ENCODE peak calls at places on chromosomes 3 and 15, in six cellular contexts. G is GM12878, X is K562, H is HepG2, F is SK-N-SH, U is H1. W is an unnamed sample.

GRCh38 chr3:48180530-48181253 is 7.5 kb downstream of the CDC25A start:
- DNase-seq in G (no peak), X (no peak), H (no peak), F (no peak), U (no peak), W (no peak)

GRCh38 chr15:70892912-70893560 is 410 bp downstream of the LRRC49 start:
- DNase-seq in G (no peak), X (no peak), H (peak; percentile 6), F (peak; percentile 59), U (no peak), W (peak; percentile 40)

GRCh38 chr3:142608615-142609014 is 12.4 kb downstream of the PLS1 start:
- DNase-seq in G (no peak), X (no peak), H (no peak), F (no peak), U (no peak), W (no peak)

GRCh38 chr15:37246856-37247255 is 146.5 kb upstream of the MEIS2 start:
- DNase-seq in G (no peak), X (no peak), H (no peak), F (no peak), U (no peak), W (no peak)

GRCh38 chr3:9024341-9024740 is 61.1 kb upstream of the RAD18 start:
- DNase-seq in G (no peak), X (no peak), H (no peak), F (no peak), U (no peak), W (no peak)

GRCh38 chr3:25957026-25957425 is 167.1 kb downstream of the OXSM start:
- DNase-seq in G (no peak), X (no peak), H (no peak), F (no peak), U (no peak), W (no peak)

GRCh38 chr3:50515565-50516047 is 12.2 kb upstream of the CACNA2D2 start:
- DNase-seq in G (no peak), X (no peak), H (peak; percentile 12), F (peak; percentile 85), U (no peak), W (no peak)

GRCh38 chr15:24856397-24857093 is 98.2 kb upstream of the SNRPN start:
- DNase-seq in G (no peak), X (peak; percentile 11), H (no peak), F (peak; percentile 52), U (peak; percentile 97), W (no peak)

GRCh38 chr3:135038191-135038590 is 243.1 kb downstream of the EPHB1 start:
- DNase-seq in G (no peak), X (no peak), H (no peak), F (no peak), U (no peak), W (no peak)

GRCh38 chr3:14775574-14775973 is 43.2 kb upstream of the FGD5 start:
- DNase-seq in G (no peak), X (no peak), H (no peak), F (no peak), U (no peak), W (no peak)

GRCh38 chr3:14775011-14775410 is 43.8 kb upstream of the FGD5 start:
- DNase-seq in G (no peak), X (no peak), H (no peak), F (no peak), U (no peak), W (no peak)

GRCh38 chr3:14773691-14774128 is 45.1 kb upstream of the FGD5 start:
- DNase-seq in G (no peak), X (no peak), H (no peak), F (no peak), U (no peak), W (no peak)

GRCh38 chr3:14773281-14773680 is 45.5 kb upstream of the FGD5 start:
- DNase-seq in G (no peak), X (no peak), H (no peak), F (no peak), U (no peak), W (no peak)

GRCh38 chr3:14774431-14774830 is 44.3 kb upstream of the FGD5 start:
- DNase-seq in G (no peak), X (no peak), H (no peak), F (no peak), U (no peak), W (no peak)
- TF ChIP-seq MAX in G (no peak), X (no peak), H (no peak), F (no peak), U (peak; percentile 42), W (no peak)

GRCh38 chr3:5004319-5005152 is 25.3 kb downstream of the BHLHE40 start:
- DNase-seq in G (no peak), X (no peak), H (no peak), F (no peak), U (no peak), W (no peak)

GRCh38 chr3:5001135-5001534 is 21.9 kb downstream of the BHLHE40 start:
- DNase-seq in G (no peak), X (no peak), H (no peak), F (no peak), U (no peak), W (no peak)

GRCh38 chr3:5001805-5002173 is 22.6 kb downstream of the BHLHE40 start:
- DNase-seq in G (no peak), X (no peak), H (no peak), F (no peak), U (no peak), W (no peak)

GRCh38 chr3:5002871-5003247 is 23.6 kb downstream of the BHLHE40 start:
- DNase-seq in G (no peak), X (no peak), H (no peak), F (no peak), U (no peak), W (no peak)

DNA sequence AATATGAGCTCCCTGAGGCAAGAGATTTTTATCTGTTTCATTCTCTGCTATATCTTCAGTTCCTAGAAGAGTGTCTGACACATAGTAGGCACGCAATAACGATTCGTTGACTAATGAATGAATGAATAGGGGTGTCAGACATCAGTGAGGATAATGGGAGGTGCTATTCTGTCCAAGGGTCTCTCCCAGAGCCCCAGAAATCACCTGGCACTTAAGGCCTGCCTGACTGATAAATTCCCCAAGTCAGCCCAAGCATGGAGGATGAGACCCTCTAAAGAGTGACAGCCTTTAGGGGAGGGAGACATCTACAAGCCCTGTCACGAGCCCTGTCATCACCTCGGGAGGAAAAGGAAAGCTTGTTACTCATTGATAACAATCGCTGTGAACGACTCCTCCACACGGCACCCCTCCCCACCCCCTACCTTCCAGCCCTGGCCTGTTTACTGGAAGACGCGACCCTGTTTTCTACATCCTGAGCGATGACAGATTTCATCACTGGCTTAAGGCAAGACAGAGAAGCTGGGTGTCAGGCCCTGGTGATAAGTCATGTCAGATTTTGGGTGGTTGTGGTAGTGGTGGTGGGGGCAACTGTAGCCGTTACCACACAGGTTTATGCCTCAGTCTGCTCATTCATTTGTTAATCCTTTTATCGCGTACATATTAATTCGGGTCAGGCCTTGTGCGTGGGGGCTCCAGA is 23.1 kb downstream of the BHLHE40 start:
- DNase-seq in G (no peak), X (peak; percentile 89), H (no peak), F (no peak), U (no peak), W (no peak)
- TF ChIP-seq EP300 in G (no peak), X (peak; percentile 95), H (no peak), F (no peak), U (no peak), W (no peak)

DNA sequence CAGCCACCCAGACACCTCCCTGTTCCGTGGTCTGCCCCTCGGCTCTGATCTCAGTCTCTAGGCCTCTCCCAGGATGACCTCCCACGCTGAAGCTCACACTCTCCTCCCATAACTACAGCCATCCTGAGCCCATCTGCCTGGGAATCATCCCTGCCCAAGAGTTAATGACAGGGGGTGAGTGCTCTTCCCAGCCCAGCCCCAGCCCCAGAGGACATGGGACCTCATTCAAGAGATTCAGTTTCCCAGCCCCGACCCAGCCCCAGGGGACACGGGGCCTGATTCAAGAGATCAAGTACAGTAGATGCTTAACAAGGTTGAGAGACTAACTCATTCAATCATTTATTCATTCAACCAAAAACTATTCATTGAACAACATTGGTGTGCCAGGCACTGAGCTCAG is 272.0 kb downstream of the XXYLT1 start:
- DNase-seq in G (no peak), X (no peak), H (no peak), F (no peak), U (no peak), W (no peak)
- TF ChIP-seq MAX in G (no peak), X (no peak), H (no peak), F (no peak), U (no peak), W (no peak)

DNA sequence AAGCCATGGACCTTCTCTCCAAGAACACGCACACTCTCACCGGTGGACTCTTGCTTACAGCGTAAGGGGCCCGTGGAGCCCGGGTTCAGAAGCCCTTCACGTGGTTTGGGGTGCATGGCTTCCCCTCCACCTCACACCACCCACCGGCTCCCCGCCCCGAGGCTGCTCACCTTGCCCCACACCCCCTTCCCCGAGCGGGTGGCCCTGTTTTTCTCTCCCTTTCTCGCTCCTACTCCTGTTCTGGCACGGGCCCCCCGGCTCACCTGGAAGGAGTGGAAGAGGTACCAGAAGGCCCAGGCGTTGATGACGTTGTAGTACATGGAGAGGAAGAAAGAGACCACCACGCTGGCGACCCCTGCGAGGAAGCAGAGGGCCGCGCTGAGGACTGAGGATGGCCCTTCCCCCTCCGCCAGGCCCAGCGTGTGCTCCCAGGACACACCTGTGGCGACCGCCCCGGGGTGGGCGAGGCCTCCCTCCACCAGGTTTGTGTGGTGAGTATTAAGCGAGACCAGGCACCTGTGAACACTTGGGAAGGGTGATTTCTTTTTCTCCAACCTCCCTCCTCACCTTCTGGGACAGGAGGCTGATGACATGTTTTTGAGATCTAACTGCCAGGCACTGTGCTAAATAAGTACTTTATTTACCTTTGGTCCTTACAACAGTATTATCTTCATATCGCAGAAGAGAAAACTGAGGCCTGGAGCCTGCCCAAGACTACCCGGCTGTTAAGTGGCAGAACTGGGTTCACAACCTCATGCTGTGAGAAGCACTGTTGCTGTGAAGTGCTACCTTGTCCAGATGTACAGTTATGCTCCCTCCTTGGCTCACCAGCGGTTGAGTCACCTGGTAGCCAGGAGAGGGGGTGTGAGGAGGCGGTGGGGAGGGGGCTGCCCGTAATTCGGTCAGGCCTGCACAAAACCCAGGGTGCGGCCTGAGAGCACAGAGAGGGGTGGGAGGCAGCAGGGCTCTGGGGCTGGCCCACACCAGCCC is 16.3 kb downstream of the SLC6A20 start:
- DNase-seq in G (no peak), X (no peak), H (no peak), F (no peak), U (no peak), W (no peak)
- TF ChIP-seq EP300 in G (no peak), X (no peak), H (no peak), F (no peak), U (no peak), W (no peak)

GRCh38 chr3:186973702-186974101 is 43.4 kb downstream of the ST6GAL1 start:
- DNase-seq in G (no peak), X (no peak), H (no peak), F (no peak), U (no peak), W (no peak)
- TF ChIP-seq MAX in G (no peak), X (no peak), H (no peak), F (no peak), U (no peak), W (no peak)

GRCh38 chr15:54564142-54564541 is 585.9 kb downstream of the UNC13C start:
- DNase-seq in G (no peak), X (no peak), H (no peak), F (no peak), U (no peak), W (no peak)
- TF ChIP-seq EP300 in G (no peak), X (no peak), H (no peak), F (no peak), U (no peak), W (no peak)

W was measured in A549.